ENCODE peak calls at places on chromosomes 13 and 19, in seven cellular contexts. O is IMR-90, Y is mesenchymal stem cell, K is neuronal stem cell, J is H1, L is mesendoderm, P is trophoblast cell. T is an unnamed sample.

GRCh38 chr13:23644527-23644926 is 74.3 kb downstream of the TNFRSF19 start:
- DNase-seq in O (peak; percentile 86), Y (no peak), K (no peak), J (no peak), L (no peak), P (no peak), T (no peak)

GRCh38 chr13:32430018-32430747 is 2.3 kb upstream of the N4BP2L1 start:
- DNase-seq in O (peak; percentile 23), Y (peak; percentile 67), K (no peak), J (no peak), L (no peak), P (no peak), T (no peak)

GRCh38 chr13:43537124-43537523 is 249.6 kb downstream of the ENOX1 start:
- DNase-seq in O (peak; percentile 31), Y (peak; percentile 58), K (no peak), J (no peak), L (no peak), P (peak; percentile 57), T (no peak)

GRCh38 chr13:33606692-33607091 is 211.3 kb upstream of the RFC3 start:
- DNase-seq in O (no peak), Y (peak; percentile 41), K (peak; percentile 39), J (peak; percentile 23), L (peak; percentile 60), P (peak; percentile 31), T (peak; percentile 39)

GRCh38 chr13:102779426-102780159 is 6.0 kb upstream of the TEX30 start:
- DNase-seq in O (no peak), Y (no peak), K (no peak), J (no peak), L (no peak), P (no peak), T (no peak)

GRCh38 chr13:21344662-21345176 is 114.4 kb downstream of the ZDHHC20 start:
- DNase-seq in O (no peak), Y (no peak), K (no peak), J (no peak), L (no peak), P (no peak), T (no peak)

GRCh38 chr13:107867701-107868661 is 347.4 kb downstream of the LIG4 start:
- DNase-seq in O (peak; percentile 57), Y (peak; percentile 76), K (peak; percentile 66), J (no peak), L (peak; percentile 76), P (no peak), T (peak; percentile 66)

GRCh38 chr19:41811036-41811435 is 14.6 kb downstream of the CEACAM3 start:
- DNase-seq in O (no peak), Y (no peak), K (no peak), J (no peak), L (no peak), P (no peak), T (no peak)

GRCh38 chr13:44394649-44395048 is 21.0 kb downstream of the SERP2 start:
- DNase-seq in O (no peak), Y (peak; percentile 68), K (no peak), J (no peak), L (peak; percentile 84), P (no peak), T (no peak)

GRCh38 chr13:47904891-47905290 is 96.2 kb downstream of the SUCLA2 start:
- DNase-seq in O (no peak), Y (no peak), K (no peak), J (no peak), L (no peak), P (no peak), T (no peak)
- H2BK5ac ChIP-seq in O (no peak overlapping the region), Y (no peak overlapping the region), K (no peak overlapping the region), J (no peak overlapping the region), L (no peak overlapping the region), P (no peak overlapping the region), T (no peak overlapping the region)

GRCh38 chr13:90177519-90177918 is 1170.0 kb upstream of the MIR17HG start:
- DNase-seq in O (no peak), Y (no peak), K (no peak), J (no peak), L (no peak), P (no peak), T (no peak)
- H3K4me1 ChIP-seq in O (no peaks in the 10 kb centered on the region), Y (no peaks in the 10 kb centered on the region), K (no peaks in the 10 kb centered on the region), J (no peaks in the 10 kb centered on the region), L (no peaks in the 10 kb centered on the region), P (no peaks in the 10 kb centered on the region), T (no peaks in the 10 kb centered on the region)

DNA sequence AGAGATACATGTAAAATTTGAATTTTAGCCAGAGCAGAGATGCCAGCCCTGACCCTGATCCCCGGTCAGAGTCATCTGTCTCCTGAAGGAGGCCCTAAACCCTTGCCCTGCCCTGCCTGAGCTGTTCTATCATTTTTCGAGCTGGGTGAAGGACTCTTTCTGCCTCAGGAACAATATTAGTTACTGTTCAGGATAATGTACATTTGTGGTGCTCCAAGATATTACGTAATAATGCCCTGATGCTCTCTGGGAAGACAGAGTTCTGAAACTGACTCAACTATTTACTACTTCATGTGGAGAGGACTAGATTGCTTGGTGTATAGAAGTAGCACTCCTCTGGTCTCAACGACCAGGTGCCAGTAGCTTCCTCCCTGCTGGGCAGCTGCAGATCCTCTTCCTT is 37.9 kb upstream of the UBL3 start:
- DNase-seq in O (peak; percentile 62), Y (peak; percentile 10), K (no peak), J (no peak), L (no peak), P (peak; percentile 23), T (no peak)
- H2BK5ac ChIP-seq in O (no peak overlapping the region), Y (no peak overlapping the region), K (no peak overlapping the region), J (no peak overlapping the region), L (no peak overlapping the region), P (no peak overlapping the region), T (no peak overlapping the region)

GRCh38 chr13:95264225-95264624 is 37.0 kb downstream of the ABCC4 start:
- DNase-seq in O (no peak), Y (no peak), K (no peak), J (no peak), L (no peak), P (no peak), T (no peak)

GRCh38 chr13:95267662-95268369 is 33.4 kb downstream of the ABCC4 start:
- DNase-seq in O (peak; percentile 96), Y (peak; percentile 99), K (no peak), J (no peak), L (peak; percentile 11), P (no peak), T (no peak)

GRCh38 chr13:95275322-95276118 is 25.7 kb downstream of the ABCC4 start:
- DNase-seq in O (no peak), Y (peak; percentile 73), K (no peak), J (no peak), L (no peak), P (peak; percentile 17), T (no peak)

GRCh38 chr13:95269756-95270155 is 31.5 kb downstream of the ABCC4 start:
- DNase-seq in O (no peak), Y (no peak), K (no peak), J (no peak), L (no peak), P (no peak), T (no peak)
- H3K4me1 ChIP-seq in O (peaks cover 43% of the 10 kb centered on the region), Y (peaks cover 28% of the 10 kb centered on the region), K (peaks cover 9% of the 10 kb centered on the region), J (no peaks in the 10 kb centered on the region), L (no peaks in the 10 kb centered on the region), P (no peaks in the 10 kb centered on the region), T (peaks cover 3% of the 10 kb centered on the region)